ENCODE peak calls at places on chromosomes 4 and X, in seven cellular contexts. R is osteocyte, C is HepG2, Q is epithelial cell of proximal tubule, H is MM.1S, P is A549, M is H9. K is an unnamed sample.

GRCh38 chr4:128393111-128393704 is 105.6 kb upstream of the PGRMC2 start:
- DNase-seq in R (no peak), C (no peak), Q (peak), H (peak), P (no peak), M (no peak), K (no peak)

GRCh38 chr4:152515678-152516077 is 20.2 kb downstream of the FBXW7 start:
- DNase-seq in R (no peak), C (no peak), Q (no peak), H (no peak), P (no peak), M (no peak), K (peak)

GRCh38 chr4:116400480-116400879 is 684.9 kb downstream of the TRAM1L1 start:
- DNase-seq in R (no peak), C (no peak), Q (no peak), H (no peak), P (no peak), M (no peak), K (peak)

GRCh38 chr4:21733894-21734630 is 214.5 kb downstream of the KCNIP4 start:
- DNase-seq in R (no peak), C (no peak), Q (no peak), H (no peak), P (no peak), M (no peak), K (no peak)

GRCh38 chr4:164937576-164938270 is 39.7 kb downstream of the TRIM61 start:
- DNase-seq in R (no peak), C (peak), Q (no peak), H (peak), P (no peak), M (peak), K (peak)

GRCh38 chr4:87219648-87220093 is 747 bp downstream of the KLHL8 start:
- DNase-seq in R (no peak), C (peak), Q (no peak), H (peak), P (no peak), M (peak), K (peak)

GRCh38 chrX:25001808-25002657 is 13.7 kb downstream of the ARX start:
- DNase-seq in R (no peak), C (no peak), Q (no peak), H (no peak), P (no peak), M (no peak), K (no peak)

GRCh38 chrX:110964761-110965160 is 131.2 kb upstream of the PAK3 start:
- DNase-seq in R (no peak), C (no peak), Q (no peak), H (no peak), P (no peak), M (peak), K (no peak)

GRCh38 chrX:123424546-123424945 is 240.5 kb downstream of the GRIA3 start:
- DNase-seq in R (no peak), C (no peak), Q (peak), H (no peak), P (no peak), M (no peak), K (peak)

GRCh38 chr4:174521800-174522182 is 497 bp downstream of the HPGD start:
- DNase-seq in R (no peak), C (no peak), Q (no peak), H (peak), P (no peak), M (peak), K (peak)

GRCh38 chr4:16449381-16449780 is 223.1 kb upstream of the TAPT1 start:
- DNase-seq in R (no peak), C (no peak), Q (no peak), H (no peak), P (no peak), M (no peak), K (no peak)

GRCh38 chr4:13386405-13387107 is 97.6 kb downstream of the RAB28 start:
- DNase-seq in R (no peak), C (no peak), Q (no peak), H (peak), P (no peak), M (no peak), K (no peak)

GRCh38 chr4:154464654-154465053 is 26.9 kb downstream of the DCHS2 start:
- DNase-seq in R (no peak), C (no peak), Q (no peak), H (no peak), P (no peak), M (no peak), K (no peak)

GRCh38 chr4:114043116-114043515 is 63.7 kb upstream of the ARSJ start:
- DNase-seq in R (no peak), C (no peak), Q (no peak), H (no peak), P (no peak), M (no peak), K (peak)

GRCh38 chrX:102516314-102516936 is at the start of gene TMSB15A:
- DNase-seq in R (no peak), C (no peak), Q (no peak), H (peak), P (peak), M (peak), K (peak)

GRCh38 chrX:40483502-40483901 is 97.3 kb upstream of the ATP6AP2 start:
- DNase-seq in R (no peak), C (no peak), Q (no peak), H (no peak), P (no peak), M (no peak), K (no peak)

GRCh38 chr4:41839945-41840854 is 91.7 kb upstream of the PHOX2B start:
- DNase-seq in R (no peak), C (no peak), Q (no peak), H (no peak), P (no peak), M (no peak), K (peak)

GRCh38 chr4:105807496-105807895 is 87.8 kb upstream of the NPNT start:
- DNase-seq in R (no peak), C (no peak), Q (no peak), H (no peak), P (no peak), M (no peak), K (no peak)

GRCh38 chr4:82044141-82044993 is 329.4 kb downstream of the HNRNPD start:
- DNase-seq in R (no peak), C (no peak), Q (no peak), H (no peak), P (no peak), M (peak), K (peak)

GRCh38 chr4:100461796-100462195 is 56.0 kb downstream of the EMCN start:
- DNase-seq in R (no peak), C (no peak), Q (no peak), H (no peak), P (no peak), M (no peak), K (peak)

GRCh38 chr4:2797188-2797544 is 4.3 kb downstream of the SH3BP2 start:
- DNase-seq in R (no peak), C (no peak), Q (no peak), H (no peak), P (no peak), M (no peak), K (no peak)

GRCh38 chr4:26916195-26916594 is 55.6 kb downstream of the STIM2 start:
- DNase-seq in R (no peak), C (no peak), Q (no peak), H (no peak), P (no peak), M (no peak), K (peak)

GRCh38 chr4:77776182-77777134 is 42.7 kb downstream of the CNOT6L start:
- DNase-seq in R (no peak), C (no peak), Q (no peak), H (no peak), P (no peak), M (no peak), K (no peak)

GRCh38 chr4:34644716-34645115 is 1599.6 kb downstream of the ARAP2 start:
- DNase-seq in R (no peak), C (no peak), Q (no peak), H (no peak), P (no peak), M (no peak), K (no peak)

GRCh38 chrX:13790206-13791131 is 26.4 kb downstream of the GPM6B start:
- DNase-seq in R (no peak), C (no peak), Q (no peak), H (no peak), P (no peak), M (no peak), K (peak)

GRCh38 chrX:10631416-10632145 is 11.2 kb upstream of the MID1 start:
- DNase-seq in R (no peak), C (no peak), Q (no peak), H (no peak), P (no peak), M (no peak), K (peak)

GRCh38 chrX:133985164-133986007 is at the start of gene GPC3:
- DNase-seq in R (peak), C (peak), Q (no peak), H (no peak), P (peak), M (peak), K (peak)

GRCh38 chr4:117376700-117377099 is 291.3 kb upstream of the TRAM1L1 start:
- DNase-seq in R (no peak), C (no peak), Q (no peak), H (no peak), P (no peak), M (no peak), K (no peak)

GRCh38 chr4:157217708-157218107 is 2.8 kb upstream of the GRIA2 start:
- DNase-seq in R (no peak), C (peak), Q (no peak), H (peak), P (no peak), M (no peak), K (peak)

GRCh38 chrX:79270401-79270800 is 96.7 kb downstream of the ITM2A start:
- DNase-seq in R (no peak), C (no peak), Q (peak), H (peak), P (no peak), M (peak), K (no peak)

GRCh38 chrX:26442340-26442739 is 226.4 kb downstream of the MAGEB5 start:
- DNase-seq in R (no peak), C (no peak), Q (no peak), H (peak), P (no peak), M (no peak), K (peak)

GRCh38 chr4:59503731-59504130 is 1696.4 kb upstream of the ADGRL3 start:
- DNase-seq in R (no peak), C (no peak), Q (no peak), H (no peak), P (no peak), M (no peak), K (no peak)

GRCh38 chr4:52477191-52477590 is 181.9 kb downstream of the USP46 start:
- DNase-seq in R (no peak), C (no peak), Q (no peak), H (no peak), P (no peak), M (no peak), K (no peak)
- TF ChIP-seq CTCF in R (no peak), C (no peak), Q (no peak), H (no peak), P (no peak), M (no peak), K (no peak)

DNA sequence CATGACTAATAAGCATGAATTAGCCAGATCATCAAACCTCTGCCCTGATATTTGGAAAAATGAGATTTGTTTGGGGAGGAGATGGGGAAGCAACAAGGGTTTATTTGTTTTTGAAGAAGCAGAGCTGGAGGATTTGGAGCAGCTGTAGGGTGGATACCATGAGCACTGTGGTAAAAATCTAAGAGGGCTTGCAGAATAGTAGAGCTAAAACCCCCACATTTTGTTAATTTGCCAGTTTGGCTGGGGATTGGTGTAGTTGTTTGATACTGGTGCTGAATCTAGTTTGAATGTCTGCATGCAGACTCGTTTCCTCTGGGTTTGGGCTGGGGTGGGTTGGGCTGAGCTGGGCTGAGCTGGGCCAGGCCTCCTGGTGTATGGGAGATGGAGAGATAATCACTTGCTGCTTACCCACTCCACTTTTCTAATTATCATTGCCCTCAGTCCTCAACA is 43.7 kb downstream of the SMAD1 start:
- DNase-seq in R (no peak), C (no peak), Q (no peak), H (no peak), P (no peak), M (no peak), K (no peak)
- TF ChIP-seq CTCF in R (no peak), C (no peak), Q (no peak), H (no peak), P (no peak), M (no peak), K (no peak)

DNA sequence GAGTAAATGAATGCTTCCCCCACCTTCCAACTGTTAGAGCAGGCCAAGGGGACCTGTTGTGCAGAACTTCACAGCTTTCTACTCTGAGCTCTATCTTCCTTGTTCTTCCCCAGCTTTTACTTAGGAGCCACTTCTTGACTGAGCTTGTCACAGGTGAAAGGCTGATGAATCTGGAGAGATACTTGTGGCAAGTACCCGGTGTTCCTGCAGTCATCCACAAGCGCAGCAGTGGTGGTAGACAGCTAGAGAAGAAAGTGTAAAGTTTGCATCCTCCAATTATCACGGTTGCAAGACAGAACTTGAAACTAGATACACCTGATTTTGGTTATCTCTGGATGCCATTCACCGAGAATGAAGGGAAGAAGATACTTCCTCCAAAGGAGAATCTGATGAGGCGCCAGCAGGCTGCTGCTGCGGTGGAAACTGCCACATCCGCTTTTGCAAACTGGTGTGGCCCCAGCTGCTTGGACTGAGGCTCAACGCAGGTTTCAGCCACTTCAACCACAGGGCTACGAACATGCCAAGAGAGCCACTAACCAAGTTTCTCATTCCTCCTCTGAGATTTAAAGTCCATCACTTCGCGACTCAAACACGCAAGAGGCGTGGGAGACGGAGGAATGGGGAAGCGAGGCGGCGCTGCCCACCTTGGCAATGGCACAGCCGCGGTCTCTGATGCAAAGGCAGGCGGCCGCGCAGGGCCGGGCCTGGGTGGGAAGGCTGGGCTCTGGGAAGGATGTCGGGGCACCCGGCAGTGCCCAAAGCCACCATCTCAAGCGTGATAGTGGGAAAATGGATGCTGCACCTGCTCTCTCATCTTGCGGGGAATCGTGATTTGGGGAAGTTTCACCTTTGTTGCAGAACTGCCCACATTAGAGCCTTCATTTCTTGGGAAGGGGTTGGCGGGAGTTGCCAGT is 1.3 kb upstream of the FHIP1A start:
- DNase-seq in R (no peak), C (no peak), Q (no peak), H (peak), P (no peak), M (peak), K (peak)
- TF ChIP-seq CTCF in R (no peak), C (no peak), Q (peak), H (no peak), P (no peak), M (no peak), K (no peak)

GRCh38 chr4:4690854-4691253 is 149.0 kb upstream of the STX18 start:
- DNase-seq in R (no peak), C (no peak), Q (no peak), H (no peak), P (no peak), M (no peak), K (peak)

GRCh38 chr4:4693258-4693657 is 151.4 kb upstream of the STX18 start:
- DNase-seq in R (no peak), C (peak), Q (no peak), H (peak), P (no peak), M (no peak), K (peak)

GRCh38 chr4:4687100-4687499 is 145.3 kb upstream of the STX18 start:
- DNase-seq in R (no peak), C (no peak), Q (no peak), H (no peak), P (no peak), M (no peak), K (no peak)

GRCh38 chr4:4687935-4688727 is 146.3 kb upstream of the STX18 start:
- DNase-seq in R (no peak), C (no peak), Q (no peak), H (no peak), P (no peak), M (no peak), K (no peak)

GRCh38 chr4:4689694-4690440 is 148.0 kb upstream of the STX18 start:
- DNase-seq in R (no peak), C (no peak), Q (no peak), H (peak), P (no peak), M (no peak), K (no peak)
- TF ChIP-seq CTCF in R (no peak), C (no peak), Q (no peak), H (peak), P (no peak), M (no peak), K (no peak)

DNA sequence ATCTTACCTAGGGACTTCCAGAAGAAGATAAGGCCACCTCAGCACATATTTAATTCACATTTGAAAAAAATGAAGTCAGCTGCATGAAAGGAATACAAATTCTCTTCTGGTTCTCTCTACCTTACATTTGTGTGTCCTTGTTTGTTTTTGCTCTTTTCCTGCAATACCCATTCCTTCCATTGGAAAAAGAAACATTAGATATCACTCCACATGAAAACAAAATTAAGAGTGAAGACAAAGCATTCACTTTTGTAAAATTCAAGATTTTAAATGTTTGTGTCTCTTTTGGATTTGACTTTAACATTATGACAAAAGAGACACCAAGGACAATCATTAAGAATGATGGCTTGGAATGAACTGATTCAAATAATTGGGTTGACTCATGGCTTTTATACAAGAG is 1351.8 kb downstream of the FSTL5 start:
- DNase-seq in R (no peak), C (no peak), Q (no peak), H (no peak), P (no peak), M (no peak), K (no peak)
- TF ChIP-seq CTCF in R (peak), C (no peak), Q (no peak), H (no peak), P (no peak), M (peak), K (no peak)